ENCODE peak calls at places on chromosomes 6 and 20, in four cellular contexts. W is H9, G is H1, F is trophoblast cell. H is an unnamed sample.

GRCh38 chr20:10321138-10321717 is 102.6 kb downstream of the SNAP25 start:
- DNase-seq in W (no peak), G (no peak), F (no peak), H (no peak)

GRCh38 chr6:91352878-91353277 is 766.0 kb upstream of the MAP3K7 start:
- DNase-seq in W (no peak), G (no peak), F (peak), H (no peak)

GRCh38 chr6:447381-448165 is 56.0 kb downstream of the IRF4 start:
- DNase-seq in W (peak), G (no peak), F (no peak), H (no peak)

GRCh38 chr20:1934578-1935573 is 39.7 kb downstream of the SIRPA start:
- DNase-seq in W (no peak), G (no peak), F (no peak), H (no peak)

GRCh38 chr6:45724511-45724910 is 291.1 kb downstream of the CLIC5 start:
- DNase-seq in W (no peak), G (no peak), F (no peak), H (no peak)

GRCh38 chr20:63626424-63627128 is at the start of gene GMEB2:
- DNase-seq in W (peak), G (no peak), F (peak), H (no peak)

GRCh38 chr6:6654599-6655575 is 66.4 kb downstream of the LY86 start:
- DNase-seq in W (no peak), G (no peak), F (no peak), H (no peak)

GRCh38 chr6:145688493-145688905 is 46.8 kb downstream of the EPM2A start:
- DNase-seq in W (no peak), G (no peak), F (no peak), H (no peak)

GRCh38 chr6:81820979-81821378 is 68.5 kb upstream of the TENT5A start:
- DNase-seq in W (no peak), G (no peak), F (no peak), H (no peak)

GRCh38 chr6:9405369-9405768 is 970.0 kb upstream of the SLC35B3 start:
- DNase-seq in W (no peak), G (no peak), F (peak), H (no peak)

GRCh38 chr6:140107216-140107615 is 732.8 kb upstream of the CITED2 start:
- DNase-seq in W (no peak), G (no peak), F (peak), H (no peak)

GRCh38 chr6:140101818-140102217 is 727.4 kb upstream of the CITED2 start:
- DNase-seq in W (no peak), G (no peak), F (no peak), H (no peak)

GRCh38 chr6:140101367-140101766 is 726.9 kb upstream of the CITED2 start:
- DNase-seq in W (no peak), G (no peak), F (no peak), H (no peak)

DNA sequence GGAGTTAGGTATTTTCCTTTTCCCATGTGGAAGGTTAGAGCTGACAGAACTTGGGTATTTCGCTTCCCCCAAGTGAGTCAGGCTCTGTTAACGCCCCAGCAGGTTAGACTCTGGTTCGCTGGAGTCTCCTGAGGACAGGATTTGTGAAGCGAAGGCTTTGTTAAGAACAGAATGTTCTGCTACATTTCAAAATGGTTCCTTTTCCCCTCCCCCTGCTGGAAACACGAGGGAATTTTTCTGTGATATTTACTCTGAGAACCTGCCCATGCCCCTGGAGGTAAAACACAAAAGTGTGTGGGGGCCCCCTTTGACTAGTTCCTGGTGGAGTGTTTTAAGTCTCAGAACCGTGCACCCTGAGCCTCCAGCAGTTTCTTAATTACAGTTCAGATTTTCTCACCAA is 731.4 kb upstream of the CITED2 start:
- DNase-seq in W (peak), G (peak), F (peak), H (no peak)
- H2BK120ac ChIP-seq in W (no peak), G (no peak), F (no peak), H (no peak)

GRCh38 chr6:154536922-154537449 is 26.5 kb upstream of the CNKSR3 start:
- DNase-seq in W (no peak), G (no peak), F (no peak), H (no peak)
- H2BK5ac ChIP-seq in W (no peak), G (no peak), F (no peak), H (no peak)

GRCh38 chr6:168089186-168090063 is 10.4 kb upstream of the FRMD1 start:
- DNase-seq in W (no peak), G (no peak), F (peak), H (no peak)
- H2BK120ac ChIP-seq in W (no peak), G (peak), F (no peak), H (peak)

DNA sequence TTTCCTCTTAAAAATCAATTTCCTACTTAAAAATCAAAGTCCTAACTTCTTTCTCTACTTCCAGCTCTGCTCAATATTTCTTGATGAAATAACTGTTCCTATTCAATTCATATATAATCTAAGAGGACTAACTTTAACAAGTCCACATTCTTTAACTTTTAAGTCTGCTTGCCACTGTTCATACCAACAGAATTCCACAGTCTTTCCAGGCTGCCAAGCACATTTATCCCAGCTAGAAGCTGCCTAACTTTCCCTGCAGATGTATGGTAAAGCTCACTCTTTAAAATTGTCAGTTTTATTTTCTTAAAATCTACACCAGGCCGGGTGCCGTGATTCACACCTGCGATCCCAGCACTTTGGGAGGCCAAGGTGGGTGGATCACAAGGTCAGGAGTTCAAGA is 11.5 kb downstream of the CALHM6 start:
- DNase-seq in W (no peak), G (no peak), F (no peak), H (no peak)
- H2BK5ac ChIP-seq in W (no peak), G (no peak), F (no peak), H (no peak)

GRCh38 chr6:13249817-13250216 is 78.5 kb downstream of the TBC1D7 start:
- DNase-seq in W (no peak), G (no peak), F (no peak), H (no peak)

GRCh38 chr6:13247627-13248026 is 80.7 kb downstream of the TBC1D7 start:
- DNase-seq in W (no peak), G (no peak), F (no peak), H (no peak)

GRCh38 chr6:13248053-13248452 is 80.3 kb downstream of the TBC1D7 start:
- DNase-seq in W (peak), G (no peak), F (no peak), H (no peak)

GRCh38 chr6:13248953-13249432 is 79.3 kb downstream of the TBC1D7 start:
- DNase-seq in W (no peak), G (no peak), F (no peak), H (no peak)

GRCh38 chr6:13248549-13248948 is 79.8 kb downstream of the TBC1D7 start:
- DNase-seq in W (no peak), G (no peak), F (no peak), H (no peak)
- H2BK120ac ChIP-seq in W (no peak), G (peak), F (peak), H (no peak)

GRCh38 chr20:17084909-17085308 is 141.9 kb upstream of the PCSK2 start:
- DNase-seq in W (no peak), G (no peak), F (no peak), H (no peak)

DNA sequence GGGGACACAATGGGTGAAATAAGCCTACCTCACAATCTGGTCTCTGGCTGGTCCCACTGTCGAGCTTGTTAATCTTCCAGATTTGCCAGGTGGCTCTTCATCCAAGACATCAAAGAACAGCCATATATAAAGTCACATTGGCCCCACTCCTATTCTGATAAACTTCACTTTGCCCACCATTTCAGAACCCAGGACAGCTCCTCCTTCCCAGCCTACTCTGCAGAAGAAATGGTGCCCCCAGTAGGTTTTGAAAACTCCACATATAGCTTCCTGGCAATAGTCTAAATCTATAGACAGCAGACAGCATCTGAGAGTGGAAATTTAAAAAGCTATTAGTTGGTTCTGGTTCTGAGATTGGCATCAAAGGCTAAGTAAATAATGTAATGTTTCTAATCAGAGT is 143.1 kb upstream of the PCSK2 start:
- DNase-seq in W (no peak), G (no peak), F (peak), H (peak)
- H2BK5ac ChIP-seq in W (no peak), G (no peak), F (no peak), H (no peak)

GRCh38 chr6:8110117-8110721 is 7.9 kb upstream of the EEF1E1 start:
- DNase-seq in W (no peak), G (no peak), F (no peak), H (no peak)

GRCh38 chr6:8113260-8113659 is 10.9 kb upstream of the EEF1E1 start:
- DNase-seq in W (no peak), G (no peak), F (peak), H (no peak)

GRCh38 chr6:8108031-8108660 is 5.8 kb upstream of the EEF1E1 start:
- DNase-seq in W (no peak), G (no peak), F (no peak), H (no peak)

GRCh38 chr6:8110725-8111124 is 8.4 kb upstream of the EEF1E1 start:
- DNase-seq in W (no peak), G (no peak), F (no peak), H (no peak)

GRCh38 chr6:8108759-8109539 is 6.6 kb upstream of the EEF1E1 start:
- DNase-seq in W (no peak), G (no peak), F (peak), H (no peak)
- H2BK120ac ChIP-seq in W (no peak), G (no peak), F (no peak), H (no peak)